ENCODE peak calls at places on chromosomes 11 and 22, in six cellular contexts. R, L, T, J, G and O are unnamed samples.

GRCh38 chr11:17985517-17985916 is 27.3 kb downstream of the SERGEF start:
- DNase-seq in T (no peak), R (no peak), L (no peak), J (no peak), G (no peak), O (no peak)

GRCh38 chr22:44395116-44396005 is 82.6 kb upstream of the SHISAL1 start:
- DNase-seq in J (no peak), L (no peak), R (peak; percentile 51), T (no peak), G (no peak), O (peak; percentile 85)

GRCh38 chr22:29706991-29707390 is 12.8 kb upstream of the CABP7 start:
- DNase-seq in R (no peak), J (no peak), L (no peak), G (no peak), T (no peak), O (no peak)

GRCh38 chr11:67421421-67422031 is 6.0 kb downstream of the CARNS1 start:
- DNase-seq in R (no peak), L (no peak), J (no peak), T (no peak), G (no peak), O (no peak)

GRCh38 chr11:83257638-83258229 is 28.4 kb downstream of the CCDC90B start:
- DNase-seq in G (no peak), T (no peak), R (no peak), J (no peak), L (no peak), O (no peak)

GRCh38 chr11:119298726-119299125 is 18.2 kb downstream of the MCAM start:
- DNase-seq in R (no peak), G (no peak), T (no peak), L (no peak), J (no peak), O (no peak)

GRCh38 chr11:1983601-1983961 is 14.1 kb downstream of the H19 start:
- DNase-seq in J (no peak), G (no peak), T (no peak), L (no peak), R (peak; percentile 12), O (no peak)

GRCh38 chr22:36577019-36577418 is 48.1 kb upstream of the EIF3D start:
- DNase-seq in G (no peak), R (no peak), T (peak; percentile 5), J (no peak), L (no peak), O (no peak)

GRCh38 chr22:39991164-39991860 is 3.4 kb upstream of the FAM83F start:
- DNase-seq in R (peak; percentile 10), T (no peak), G (no peak), L (no peak), J (no peak), O (no peak)

GRCh38 chr11:121904148-121904547 is 211.9 kb downstream of the BLID start:
- DNase-seq in R (no peak), G (no peak), L (no peak), J (peak; percentile 17), T (no peak), O (no peak)

GRCh38 chr11:85752890-85753581 is 57.9 kb downstream of the SYTL2 start:
- DNase-seq in R (no peak), T (no peak), J (no peak), L (peak; percentile 89), G (peak; percentile 79), O (no peak)

GRCh38 chr11:12573707-12574106 is 100.5 kb upstream of the TEAD1 start:
- DNase-seq in J (no peak), L (no peak), T (no peak), R (no peak), G (no peak), O (no peak)

GRCh38 chr11:65743928-65744698 is 23.5 kb upstream of the RNASEH2C start:
- DNase-seq in T (no peak), L (no peak), J (no peak), R (no peak), G (no peak), O (no peak)

GRCh38 chr11:105315287-105315686 is 175.7 kb upstream of the CARD18 start:
- DNase-seq in T (no peak), J (no peak), R (no peak), G (no peak), L (no peak), O (no peak)

GRCh38 chr11:46106530-46107407 is 14.5 kb downstream of the PHF21A start:
- DNase-seq in R (no peak), T (no peak), G (no peak), L (no peak), J (no peak), O (no peak)

GRCh38 chr11:125300791-125301218 is 136.3 kb downstream of the PKNOX2 start:
- DNase-seq in L (no peak), G (no peak), T (peak; percentile 1), J (no peak), R (no peak), O (no peak)

GRCh38 chr11:128039140-128040021 is 548.0 kb downstream of the ETS1 start:
- DNase-seq in L (peak; percentile 64), J (no peak), R (no peak), T (peak; percentile 91), G (peak; percentile 62), O (no peak)

GRCh38 chr11:9838961-9839360 is 175.1 kb downstream of the SWAP70 start:
- DNase-seq in T (no peak), G (no peak), R (no peak), L (no peak), J (peak; percentile 29), O (no peak)

GRCh38 chr22:21632237-21632895 is at the start of gene CCDC116:
- DNase-seq in L (peak; percentile 68), G (peak; percentile 53), J (no peak), R (no peak), T (no peak), O (no peak)

GRCh38 chr11:66470015-66470414 is 3.3 kb downstream of the PELI3 start:
- DNase-seq in G (no peak), R (no peak), L (no peak), T (no peak), J (no peak), O (no peak)

GRCh38 chr22:44752285-44753188 is at the start of gene ARHGAP8:
- DNase-seq in R (no peak), T (no peak), G (no peak), J (no peak), L (no peak), O (no peak)

GRCh38 chr22:38753894-38754246 is 1.9 kb downstream of the SUN2 start:
- DNase-seq in T (no peak), J (no peak), R (no peak), G (no peak), L (no peak), O (no peak)

GRCh38 chr11:114040706-114041211 is 18.8 kb upstream of the ZBTB16 start:
- DNase-seq in R (no peak), L (no peak), G (no peak), J (no peak), T (no peak), O (no peak)

GRCh38 chr11:123176785-123177184 is 18.3 kb downstream of the CLMP start:
- DNase-seq in T (no peak), G (no peak), R (no peak), L (no peak), J (no peak), O (no peak)

GRCh38 chr11:129260750-129261149 is 68.6 kb upstream of the ARHGAP32 start:
- DNase-seq in L (no peak), T (no peak), G (no peak), R (no peak), J (no peak), O (no peak)

GRCh38 chr11:123187670-123188507 is 7.2 kb downstream of the CLMP start:
- DNase-seq in T (no peak), R (no peak), J (no peak), G (no peak), L (no peak), O (no peak)

GRCh38 chr11:111059726-111060125 is 185.8 kb upstream of the POU2AF2 start:
- DNase-seq in R (no peak), L (no peak), G (no peak), T (no peak), J (no peak), O (no peak)

GRCh38 chr11:99645934-99646333 is 625.2 kb downstream of the CNTN5 start:
- DNase-seq in T (no peak), G (no peak), L (no peak), J (no peak), R (no peak), O (no peak)

GRCh38 chr11:68583047-68583446 is 101.3 kb upstream of the GAL start:
- DNase-seq in G (no peak), J (no peak), T (no peak), L (no peak), R (no peak), O (no peak)

GRCh38 chr11:58788355-58789023 is 56.0 kb downstream of the GLYATL2 start:
- DNase-seq in R (no peak), T (peak; percentile 12), G (peak; percentile 25), L (peak; percentile 2), J (peak; percentile 22), O (no peak)

GRCh38 chr22:46587492-46588278 is 32.5 kb upstream of the GRAMD4 start:
- DNase-seq in G (no peak), J (peak; percentile 86), R (peak; percentile 82), L (no peak), T (no peak), O (peak; percentile 76)

GRCh38 chr11:70933986-70934583 is 318.3 kb downstream of the SHANK2 start:
- DNase-seq in G (no peak), L (no peak), J (no peak), T (no peak), R (peak; percentile 45), O (no peak)

GRCh38 chr11:119676461-119677020 is 52.5 kb downstream of the NECTIN1 start:
- DNase-seq in J (no peak), L (no peak), R (no peak), G (no peak), T (no peak), O (no peak)

GRCh38 chr11:77211594-77212251 is 83.7 kb downstream of the MYO7A start:
- DNase-seq in R (no peak), G (no peak), L (no peak), T (no peak), J (peak; percentile 16), O (peak; percentile 70)

GRCh38 chr11:131615611-131616010 is 245.2 kb downstream of the NTM start:
- DNase-seq in J (no peak), R (no peak), L (no peak), G (no peak), T (no peak), O (no peak)

GRCh38 chr11:74221816-74222215 is 50.7 kb downstream of the PPME1 start:
- DNase-seq in R (no peak), L (no peak), G (no peak), J (no peak), T (no peak), O (no peak)